ENCODE peak calls at places on chromosomes 11 and 22, in seven cellular contexts. One of them, this sample, is unnamed.

GRCh38 chr11:107719062-107719461 is 7.2 kb upstream of the SLN start:
- DNase-seq in IMR-90: no peak
- DNase-seq in right lobe of liver: no peak
- DNase-seq in GM12891: no peak
- DNase-seq in adrenal gland: no peak
- DNase-seq in breast epithelium: no peak
- DNase-seq in stomach: no peak
- DNase-seq in this sample: no peak

GRCh38 chr11:78594814-78595213 is 20.1 kb upstream of the NARS2 start:
- DNase-seq in IMR-90: no peak
- DNase-seq in right lobe of liver: no peak
- DNase-seq in GM12891: no peak
- DNase-seq in adrenal gland: no peak
- DNase-seq in breast epithelium: no peak
- DNase-seq in stomach: no peak
- DNase-seq in this sample: no peak

GRCh38 chr22:48943567-48944432 is 883.9 kb downstream of the BRD1 start:
- DNase-seq in IMR-90: no peak
- DNase-seq in right lobe of liver: peak
- DNase-seq in GM12891: no peak
- DNase-seq in adrenal gland: no peak
- DNase-seq in breast epithelium: peak
- DNase-seq in stomach: peak
- DNase-seq in this sample: peak

GRCh38 chr22:35258144-35258988 is 1.1 kb downstream of the HMGXB4 start:
- DNase-seq in IMR-90: peak
- DNase-seq in right lobe of liver: no peak
- DNase-seq in GM12891: no peak
- DNase-seq in adrenal gland: no peak
- DNase-seq in breast epithelium: no peak
- DNase-seq in stomach: no peak
- DNase-seq in this sample: peak

GRCh38 chr22:23681026-23681809 is 9.6 kb upstream of the RGL4 start:
- DNase-seq in IMR-90: no peak
- DNase-seq in right lobe of liver: no peak
- DNase-seq in GM12891: no peak
- DNase-seq in adrenal gland: peak
- DNase-seq in breast epithelium: peak
- DNase-seq in stomach: peak
- DNase-seq in this sample: no peak

GRCh38 chr11:119782673-119783072 is 53.7 kb upstream of the NECTIN1 start:
- DNase-seq in IMR-90: peak
- DNase-seq in right lobe of liver: no peak
- DNase-seq in GM12891: no peak
- DNase-seq in adrenal gland: no peak
- DNase-seq in breast epithelium: no peak
- DNase-seq in stomach: no peak
- DNase-seq in this sample: no peak

GRCh38 chr11:34928960-34929680 is 12.7 kb downstream of the PDHX start:
- DNase-seq in IMR-90: no peak
- DNase-seq in right lobe of liver: no peak
- DNase-seq in GM12891: no peak
- DNase-seq in adrenal gland: no peak
- DNase-seq in breast epithelium: no peak
- DNase-seq in stomach: no peak
- DNase-seq in this sample: no peak

GRCh38 chr11:12086271-12087074 is 23.9 kb upstream of the MICAL2 start:
- DNase-seq in IMR-90: peak
- DNase-seq in right lobe of liver: no peak
- DNase-seq in GM12891: no peak
- DNase-seq in adrenal gland: peak
- DNase-seq in breast epithelium: no peak
- DNase-seq in stomach: peak
- DNase-seq in this sample: peak

GRCh38 chr11:44128729-44129128 is 33.3 kb downstream of the EXT2 start:
- DNase-seq in IMR-90: no peak
- DNase-seq in right lobe of liver: no peak
- DNase-seq in GM12891: no peak
- DNase-seq in adrenal gland: no peak
- DNase-seq in breast epithelium: no peak
- DNase-seq in stomach: no peak
- DNase-seq in this sample: no peak

GRCh38 chr22:41762980-41763779 is 37.3 kb upstream of the CCDC134 start:
- DNase-seq in IMR-90: no peak
- DNase-seq in right lobe of liver: no peak
- DNase-seq in GM12891: no peak
- DNase-seq in adrenal gland: no peak
- DNase-seq in breast epithelium: no peak
- DNase-seq in stomach: no peak
- DNase-seq in this sample: no peak

GRCh38 chr11:3109921-3110706 is 52.9 kb upstream of the CARS1 start:
- DNase-seq in IMR-90: no peak
- DNase-seq in right lobe of liver: peak
- DNase-seq in GM12891: peak
- DNase-seq in adrenal gland: no peak
- DNase-seq in breast epithelium: peak
- DNase-seq in stomach: peak
- DNase-seq in this sample: no peak

GRCh38 chr11:20364412-20364792 is 888 bp downstream of the HTATIP2 start:
- DNase-seq in IMR-90: no peak
- DNase-seq in right lobe of liver: no peak
- DNase-seq in GM12891: no peak
- DNase-seq in adrenal gland: no peak
- DNase-seq in breast epithelium: no peak
- DNase-seq in stomach: no peak
- DNase-seq in this sample: no peak

GRCh38 chr11:41382927-41383326 is 76.5 kb downstream of the LRRC4C start:
- DNase-seq in IMR-90: no peak
- DNase-seq in right lobe of liver: no peak
- DNase-seq in GM12891: no peak
- DNase-seq in adrenal gland: peak
- DNase-seq in breast epithelium: no peak
- DNase-seq in stomach: no peak
- DNase-seq in this sample: peak

GRCh38 chr11:68373189-68373809 is 60.9 kb downstream of the LRP5 start:
- DNase-seq in IMR-90: peak
- DNase-seq in right lobe of liver: no peak
- DNase-seq in GM12891: no peak
- DNase-seq in adrenal gland: no peak
- DNase-seq in breast epithelium: no peak
- DNase-seq in stomach: no peak
- DNase-seq in this sample: peak

GRCh38 chr22:44895296-44896055 is 114.3 kb downstream of the PHF21B start:
- DNase-seq in IMR-90: no peak
- DNase-seq in right lobe of liver: no peak
- DNase-seq in GM12891: no peak
- DNase-seq in adrenal gland: no peak
- DNase-seq in breast epithelium: peak
- DNase-seq in stomach: no peak
- DNase-seq in this sample: no peak

GRCh38 chr11:17066691-17067090 is 10.8 kb downstream of the RPS13 start:
- DNase-seq in IMR-90: no peak
- DNase-seq in right lobe of liver: no peak
- DNase-seq in GM12891: no peak
- DNase-seq in adrenal gland: no peak
- DNase-seq in breast epithelium: no peak
- DNase-seq in stomach: no peak
- DNase-seq in this sample: peak

GRCh38 chr11:65906602-65907001 is 6.4 kb upstream of the FOSL1 start:
- DNase-seq in IMR-90: no peak
- DNase-seq in right lobe of liver: no peak
- DNase-seq in GM12891: no peak
- DNase-seq in adrenal gland: no peak
- DNase-seq in breast epithelium: no peak
- DNase-seq in stomach: no peak
- DNase-seq in this sample: no peak

GRCh38 chr11:68980776-68981065 is at the start of gene MRGPRD:
- DNase-seq in IMR-90: no peak
- DNase-seq in right lobe of liver: no peak
- DNase-seq in GM12891: no peak
- DNase-seq in adrenal gland: no peak
- DNase-seq in breast epithelium: peak
- DNase-seq in stomach: no peak
- DNase-seq in this sample: no peak

GRCh38 chr11:1890856-1891830 is 552 bp downstream of the PRR33 start:
- DNase-seq in IMR-90: no peak
- DNase-seq in right lobe of liver: no peak
- DNase-seq in GM12891: peak
- DNase-seq in adrenal gland: peak
- DNase-seq in breast epithelium: no peak
- DNase-seq in stomach: no peak
- DNase-seq in this sample: no peak

GRCh38 chr11:68581439-68581838 is 102.9 kb upstream of the GAL start:
- DNase-seq in IMR-90: no peak
- DNase-seq in right lobe of liver: no peak
- DNase-seq in GM12891: no peak
- DNase-seq in adrenal gland: no peak
- DNase-seq in breast epithelium: no peak
- DNase-seq in stomach: no peak
- DNase-seq in this sample: no peak

GRCh38 chr22:20970939-20971657 is 4.0 kb downstream of the AIFM3 start:
- DNase-seq in IMR-90: no peak
- DNase-seq in right lobe of liver: no peak
- DNase-seq in GM12891: no peak
- DNase-seq in adrenal gland: no peak
- DNase-seq in breast epithelium: no peak
- DNase-seq in stomach: no peak
- DNase-seq in this sample: no peak

GRCh38 chr11:92376146-92376599 is 151.6 kb downstream of the FAT3 start:
- DNase-seq in IMR-90: peak
- DNase-seq in right lobe of liver: no peak
- DNase-seq in GM12891: no peak
- DNase-seq in adrenal gland: no peak
- DNase-seq in breast epithelium: no peak
- DNase-seq in stomach: no peak
- DNase-seq in this sample: no peak

GRCh38 chr11:83157755-83158473 is 983 bp downstream of the PCF11 start:
- DNase-seq in IMR-90: peak
- DNase-seq in right lobe of liver: peak
- DNase-seq in GM12891: no peak
- DNase-seq in adrenal gland: peak
- DNase-seq in breast epithelium: peak
- DNase-seq in stomach: peak
- DNase-seq in this sample: peak
- TF ChIP-seq POLR2A in IMR-90: peak
- TF ChIP-seq POLR2A in right lobe of liver: no peak
- TF ChIP-seq POLR2A in GM12891: no peak
- TF ChIP-seq POLR2A in adrenal gland: peak
- TF ChIP-seq POLR2A in breast epithelium: no peak
- TF ChIP-seq POLR2A in stomach: no peak
- TF ChIP-seq POLR2A in this sample: no peak

GRCh38 chr11:59616396-59616982 is 915 bp upstream of the OSBP start:
- DNase-seq in IMR-90: no peak
- DNase-seq in right lobe of liver: peak
- DNase-seq in GM12891: no peak
- DNase-seq in adrenal gland: no peak
- DNase-seq in breast epithelium: no peak
- DNase-seq in stomach: no peak
- DNase-seq in this sample: no peak
- TF ChIP-seq POLR2A in IMR-90: peak
- TF ChIP-seq POLR2A in right lobe of liver: peak
- TF ChIP-seq POLR2A in GM12891: peak
- TF ChIP-seq POLR2A in adrenal gland: peak
- TF ChIP-seq POLR2A in breast epithelium: no peak
- TF ChIP-seq POLR2A in stomach: no peak
- TF ChIP-seq POLR2A in this sample: no peak

GRCh38 chr22:43643362-43643761 is 168.7 kb downstream of the EFCAB6 start:
- DNase-seq in IMR-90: no peak
- DNase-seq in right lobe of liver: no peak
- DNase-seq in GM12891: no peak
- DNase-seq in adrenal gland: no peak
- DNase-seq in breast epithelium: peak
- DNase-seq in stomach: no peak
- DNase-seq in this sample: no peak
- TF ChIP-seq POLR2A in IMR-90: no peak
- TF ChIP-seq POLR2A in right lobe of liver: no peak
- TF ChIP-seq POLR2A in GM12891: no peak
- TF ChIP-seq POLR2A in adrenal gland: no peak
- TF ChIP-seq POLR2A in breast epithelium: no peak
- TF ChIP-seq POLR2A in stomach: no peak
- TF ChIP-seq POLR2A in this sample: no peak

GRCh38 chr22:37254867-37255233 is 10.8 kb upstream of the RAC2 start:
- DNase-seq in IMR-90: peak
- DNase-seq in right lobe of liver: no peak
- DNase-seq in GM12891: no peak
- DNase-seq in adrenal gland: no peak
- DNase-seq in breast epithelium: no peak
- DNase-seq in stomach: no peak
- DNase-seq in this sample: no peak
- TF ChIP-seq POLR2A in IMR-90: no peak
- TF ChIP-seq POLR2A in right lobe of liver: no peak
- TF ChIP-seq POLR2A in GM12891: no peak
- TF ChIP-seq POLR2A in adrenal gland: no peak
- TF ChIP-seq POLR2A in breast epithelium: no peak
- TF ChIP-seq POLR2A in stomach: no peak
- TF ChIP-seq POLR2A in this sample: no peak

This sample was measured in testis.